ENCODE peak calls at places on chromosomes 13 and 19, in nine cellular contexts. M, Y, G, H, W, U, Q, V and J are unnamed samples.

GRCh38 chr13:35812730-35813129 is 318.5 kb downstream of the DCLK1 start:
- DNase-seq in H (no peak), W (no peak), V (no peak), U (no peak), M (no peak), G (no peak), Q (no peak), Y (no peak), J (no peak)

GRCh38 chr19:43773725-43774102 is 7.1 kb downstream of the KCNN4 start:
- DNase-seq in G (no peak), Q (no peak), Y (no peak), W (no peak), M (no peak), V (no peak), U (no peak), H (no peak), J (no peak)

GRCh38 chr13:99265823-99266426 is 7.7 kb upstream of the GPR18 start:
- DNase-seq in Q (peak), M (no peak), H (no peak), W (no peak), G (no peak), Y (no peak), V (peak), U (no peak), J (no peak)

GRCh38 chr13:23743269-23743668 is 145.9 kb downstream of the MIPEP start:
- DNase-seq in W (no peak), Y (no peak), Q (no peak), M (no peak), G (peak), U (no peak), V (no peak), H (no peak), J (no peak)

GRCh38 chr13:113596321-113597200 is 12.0 kb downstream of the TFDP1 start:
- DNase-seq in V (no peak), Y (no peak), G (peak), U (no peak), W (no peak), H (peak), Q (no peak), M (peak), J (no peak)

GRCh38 chr19:7787141-7787540 is 24.1 kb downstream of the CLEC4M start:
- DNase-seq in Q (no peak), G (no peak), M (no peak), V (no peak), Y (no peak), H (no peak), U (no peak), W (no peak), J (no peak)

GRCh38 chr19:13031917-13032623 is 36.8 kb downstream of the NFIX start:
- DNase-seq in W (no peak), G (no peak), V (peak), Y (no peak), U (no peak), Q (no peak), M (no peak), H (peak), J (no peak)

GRCh38 chr13:100594731-100595130 is 6.1 kb upstream of the GGACT start:
- DNase-seq in M (no peak), H (no peak), Q (no peak), W (no peak), U (no peak), Y (no peak), G (no peak), V (no peak), J (no peak)

GRCh38 chr13:48730971-48731658 is 77.4 kb downstream of the CYSLTR2 start:
- DNase-seq in V (peak), Y (no peak), H (no peak), W (no peak), M (no peak), Q (no peak), G (no peak), U (no peak), J (no peak)

GRCh38 chr19:8456064-8456463 is 11.3 kb downstream of the HNRNPM start:
- DNase-seq in Q (no peak), G (peak), Y (no peak), V (no peak), W (no peak), M (no peak), H (no peak), U (no peak), J (no peak)

GRCh38 chr13:36134632-36135031 is 3.5 kb upstream of the DCLK1 start:
- DNase-seq in Q (no peak), U (no peak), G (no peak), M (no peak), Y (no peak), H (no peak), W (no peak), V (no peak), J (no peak)

GRCh38 chr13:107534548-107534947 is 680.8 kb downstream of the LIG4 start:
- DNase-seq in V (no peak), H (no peak), Q (no peak), U (no peak), Y (no peak), G (no peak), W (no peak), M (no peak), J (no peak)

GRCh38 chr19:47049307-47049700 is 880 bp upstream of the TMEM160 start:
- DNase-seq in M (no peak), G (no peak), H (no peak), V (peak), U (no peak), W (peak), Y (no peak), Q (no peak), J (no peak)

GRCh38 chr13:30659980-30660379 is 42.3 kb downstream of the USPL1 start:
- DNase-seq in Q (no peak), G (peak), V (no peak), H (no peak), M (no peak), W (no peak), U (no peak), Y (no peak), J (no peak)

GRCh38 chr13:95896302-95896701 is 156.9 kb downstream of the UGGT2 start:
- DNase-seq in G (no peak), M (no peak), Q (no peak), U (no peak), Y (no peak), H (no peak), W (no peak), V (no peak), J (no peak)

GRCh38 chr13:24923305-24923640 is 159.3 kb downstream of the RNF17 start:
- DNase-seq in H (no peak), G (no peak), U (peak), W (peak), M (no peak), V (peak), Y (no peak), Q (peak), J (peak)

GRCh38 chr13:79724348-79725103 is 243.6 kb downstream of the NDFIP2 start:
- DNase-seq in W (no peak), Y (no peak), H (no peak), G (peak), M (no peak), U (no peak), V (no peak), Q (no peak), J (no peak)

GRCh38 chr13:21879263-21879914 is 208.5 kb downstream of the FGF9 start:
- DNase-seq in U (no peak), H (no peak), W (no peak), Q (peak), M (no peak), Y (no peak), V (no peak), G (no peak), J (no peak)

GRCh38 chr19:32611161-32611560 is 30.2 kb downstream of the PDCD5 start:
- DNase-seq in U (no peak), Y (no peak), M (no peak), W (no peak), H (no peak), V (peak), G (peak), Q (no peak), J (no peak)

DNA sequence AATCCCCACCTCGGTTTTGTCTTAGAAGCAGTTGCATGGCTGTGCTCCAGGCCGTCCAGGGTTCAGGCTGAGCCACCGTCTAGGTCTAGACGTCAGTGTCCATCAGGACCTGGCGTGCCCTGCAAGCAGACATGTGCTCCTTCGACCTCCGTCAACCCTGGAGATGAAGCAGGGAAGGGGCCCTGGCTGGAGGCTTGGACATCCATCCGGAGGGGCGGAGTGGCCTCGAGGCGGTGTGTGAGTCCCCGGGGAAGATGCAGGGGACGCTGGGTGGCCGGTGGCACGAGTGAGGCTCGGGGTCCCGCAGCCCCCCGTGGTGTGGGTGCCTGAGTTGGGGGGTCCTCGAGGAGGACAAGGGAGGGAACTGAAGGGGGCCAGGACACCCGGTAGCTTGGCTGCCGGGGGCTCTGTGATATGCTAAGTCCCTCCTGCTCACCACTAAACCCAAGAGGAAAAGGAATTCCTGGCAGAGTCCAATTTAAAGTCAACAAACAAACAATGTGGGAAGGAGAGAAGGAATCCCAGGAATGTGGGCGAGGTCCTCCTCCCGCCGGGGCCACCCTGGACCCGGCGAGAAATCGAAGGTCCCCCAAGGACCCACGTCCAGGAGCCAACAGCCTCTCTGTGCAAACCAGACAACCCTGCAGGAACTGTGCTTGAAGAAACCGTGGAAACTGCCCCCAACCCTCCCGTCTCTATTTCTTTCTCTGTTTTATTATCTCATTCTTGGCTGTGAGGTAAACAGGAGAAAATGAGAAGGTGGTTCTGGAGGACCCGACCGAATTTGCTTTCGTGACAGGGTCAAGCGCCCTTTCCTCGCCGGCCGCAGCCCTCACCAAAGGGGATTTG is 14.8 kb upstream of the PTBP1 start:
- DNase-seq in H (no peak), V (no peak), Q (no peak), Y (no peak), U (no peak), G (peak), M (no peak), W (peak), J (no peak)
- H3K4me3 ChIP-seq in H (peak), V (no peak), Q (no peak), Y (no peak), U (peak), G (peak), M (peak), W (peak), J (no peak)

GRCh38 chr13:33259296-33259695 is 26.3 kb downstream of the STARD13 start:
- DNase-seq in U (no peak), W (no peak), Y (no peak), H (no peak), V (peak), G (no peak), Q (no peak), M (no peak), J (no peak)
- TF ChIP-seq CTCF in U (no peak), W (no peak), Y (no peak), H (no peak), V (no peak), G (no peak), Q (no peak), M (no peak), J (no peak)

GRCh38 chr13:39656325-39656677 is 839 bp downstream of the COG6 start:
- DNase-seq in M (no peak), Y (no peak), V (no peak), W (no peak), H (no peak), G (no peak), U (no peak), Q (peak), J (no peak)
- H3K4me3 ChIP-seq in M (peak), Y (peak), V (peak), W (peak), H (peak), G (peak), U (peak), Q (peak), J (peak)

GRCh38 chr19:42023943-42024260 is 29.9 kb upstream of the ATP1A3 start:
- DNase-seq in U (no peak), Y (no peak), V (no peak), M (no peak), G (no peak), W (no peak), H (no peak), Q (no peak), J (no peak)

GRCh38 chr19:42024622-42025111 is 30.6 kb upstream of the ATP1A3 start:
- DNase-seq in M (no peak), W (no peak), V (no peak), Y (no peak), Q (no peak), G (no peak), H (no peak), U (peak), J (no peak)

GRCh38 chr19:42032428-42032827 is 37.6 kb downstream of the GRIK5 start:
- DNase-seq in H (no peak), Y (no peak), W (no peak), G (no peak), Q (no peak), M (no peak), V (no peak), U (no peak), J (no peak)

GRCh38 chr19:42030605-42031004 is 36.6 kb upstream of the ATP1A3 start:
- DNase-seq in W (no peak), U (no peak), V (no peak), G (no peak), H (no peak), Y (no peak), Q (no peak), M (no peak), J (no peak)

DNA sequence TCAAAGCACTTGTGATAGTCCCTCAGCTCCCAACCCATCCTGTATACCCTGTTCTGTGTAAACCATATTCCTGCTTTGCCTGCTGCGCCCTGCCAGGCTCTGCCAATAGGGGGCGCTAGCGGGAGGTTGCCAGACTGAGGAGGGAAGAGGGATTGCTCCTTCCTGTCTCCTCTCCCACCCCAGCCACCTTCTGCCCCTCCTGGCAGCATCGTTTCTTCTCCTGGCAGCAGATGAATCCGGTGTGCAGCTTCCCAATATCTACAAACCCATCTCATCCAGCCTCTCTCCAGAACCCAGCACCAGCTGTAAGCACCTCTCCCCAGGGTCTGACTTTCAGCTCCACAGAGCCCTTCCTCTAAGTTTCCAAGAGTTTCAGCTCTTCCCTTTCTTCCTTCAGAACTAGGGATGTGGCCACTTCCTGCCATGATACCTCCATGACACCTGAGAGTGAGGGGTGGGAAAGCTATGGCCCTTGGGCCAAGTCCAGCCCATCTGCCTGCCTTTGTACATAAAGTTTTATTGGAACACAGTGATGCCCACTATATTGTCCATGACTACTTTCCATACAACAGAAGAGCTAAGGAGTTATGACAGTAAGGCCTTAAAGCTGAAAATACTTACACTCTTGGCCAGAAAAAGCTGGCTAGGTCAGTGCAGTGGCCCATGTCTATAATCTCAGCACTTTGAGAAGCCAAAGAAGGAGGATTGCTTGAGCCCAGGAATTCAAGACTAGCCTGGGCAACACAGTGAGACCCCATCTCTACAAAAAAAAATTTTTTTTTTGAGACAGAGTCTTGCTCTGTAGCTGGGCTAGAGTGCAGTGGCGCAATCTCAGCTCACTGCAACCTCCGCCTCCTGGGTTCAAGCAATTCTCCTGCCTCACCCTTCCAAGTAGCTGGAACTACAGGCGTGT is 34.5 kb upstream of the ATP1A3 start:
- DNase-seq in V (no peak), Y (no peak), W (no peak), G (no peak), U (no peak), M (no peak), Q (peak), H (no peak), J (no peak)
- TF ChIP-seq CTCF in V (peak), Y (no peak), W (peak), G (peak), U (peak), M (no peak), Q (peak), H (no peak), J (peak)

GRCh38 chr19:3368848-3369336 is 2.5 kb downstream of the NFIC start:
- DNase-seq in G (no peak), Y (no peak), U (no peak), H (no peak), V (peak), W (no peak), M (no peak), Q (peak), J (no peak)

GRCh38 chr19:3368441-3368795 is 2.0 kb downstream of the NFIC start:
- DNase-seq in Q (no peak), Y (peak), H (no peak), V (no peak), W (no peak), M (no peak), U (no peak), G (no peak), J (no peak)

GRCh38 chr19:3370214-3370720 is 3.9 kb downstream of the NFIC start:
- DNase-seq in G (no peak), V (no peak), Q (no peak), W (no peak), Y (peak), M (no peak), H (no peak), U (no peak), J (no peak)

GRCh38 chr19:3370728-3371591 is 4.6 kb downstream of the NFIC start:
- DNase-seq in H (no peak), W (no peak), U (no peak), Q (peak), V (no peak), M (no peak), Y (peak), G (no peak), J (no peak)

DNA sequence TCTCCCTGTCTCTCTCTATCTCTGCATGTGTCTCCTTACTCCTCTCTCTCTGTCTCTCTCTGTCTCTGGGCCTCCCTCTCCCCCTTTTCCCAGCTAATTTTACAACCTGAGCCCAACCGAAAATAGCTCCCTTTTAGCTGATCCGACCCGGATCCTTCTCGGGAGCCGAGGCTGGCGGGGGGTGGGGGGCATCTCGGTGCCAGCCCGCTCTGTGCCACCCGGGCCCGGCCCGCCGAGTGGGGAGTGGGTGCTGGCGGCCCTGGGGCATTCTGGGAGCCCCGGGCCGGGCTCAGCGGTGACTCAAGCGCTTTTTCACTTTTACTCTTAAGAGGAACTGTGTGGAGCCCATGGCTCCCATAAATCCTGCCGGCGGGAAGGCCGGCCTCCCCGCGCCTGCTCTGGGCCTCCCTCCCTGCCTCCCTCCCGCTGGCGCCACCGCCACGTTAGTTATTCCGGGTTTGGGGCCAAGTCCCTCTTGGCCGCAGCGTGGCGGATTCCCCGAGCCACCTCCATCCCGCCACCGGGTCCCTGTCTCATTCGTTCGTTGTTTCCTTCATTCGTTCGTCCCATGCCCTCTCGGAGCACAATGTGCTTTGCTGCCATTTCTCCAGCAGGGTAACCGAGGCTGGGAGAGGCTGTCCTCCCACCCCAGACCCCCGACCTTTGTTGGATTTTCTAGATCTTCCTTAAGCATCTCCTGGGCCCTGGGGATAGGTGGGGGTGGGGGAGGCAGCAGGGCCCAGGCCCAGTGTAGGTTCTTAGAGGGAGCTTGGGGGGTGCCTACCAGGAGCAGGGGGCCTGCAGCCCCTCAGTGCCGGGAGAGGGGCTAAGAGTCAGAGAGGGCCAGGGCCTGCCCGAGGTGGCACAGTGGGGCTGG is 3.2 kb downstream of the NFIC start:
- DNase-seq in V (peak), M (no peak), H (no peak), U (no peak), Y (peak), W (no peak), G (no peak), Q (peak), J (no peak)
- H3K4me3 ChIP-seq in V (peak), M (peak), H (peak), U (peak), Y (peak), W (peak), G (no peak), Q (peak), J (peak)

GRCh38 chr19:58229255-58229639 is 533 bp downstream of the ZNF544 start:
- DNase-seq in H (no peak), W (no peak), Q (peak), G (no peak), U (peak), Y (no peak), M (no peak), V (peak), J (peak)

GRCh38 chr19:58227964-58228583 is 640 bp upstream of the ZNF544 start:
- DNase-seq in Y (no peak), H (no peak), M (no peak), U (no peak), V (peak), G (no peak), W (no peak), Q (peak), J (no peak)

DNA sequence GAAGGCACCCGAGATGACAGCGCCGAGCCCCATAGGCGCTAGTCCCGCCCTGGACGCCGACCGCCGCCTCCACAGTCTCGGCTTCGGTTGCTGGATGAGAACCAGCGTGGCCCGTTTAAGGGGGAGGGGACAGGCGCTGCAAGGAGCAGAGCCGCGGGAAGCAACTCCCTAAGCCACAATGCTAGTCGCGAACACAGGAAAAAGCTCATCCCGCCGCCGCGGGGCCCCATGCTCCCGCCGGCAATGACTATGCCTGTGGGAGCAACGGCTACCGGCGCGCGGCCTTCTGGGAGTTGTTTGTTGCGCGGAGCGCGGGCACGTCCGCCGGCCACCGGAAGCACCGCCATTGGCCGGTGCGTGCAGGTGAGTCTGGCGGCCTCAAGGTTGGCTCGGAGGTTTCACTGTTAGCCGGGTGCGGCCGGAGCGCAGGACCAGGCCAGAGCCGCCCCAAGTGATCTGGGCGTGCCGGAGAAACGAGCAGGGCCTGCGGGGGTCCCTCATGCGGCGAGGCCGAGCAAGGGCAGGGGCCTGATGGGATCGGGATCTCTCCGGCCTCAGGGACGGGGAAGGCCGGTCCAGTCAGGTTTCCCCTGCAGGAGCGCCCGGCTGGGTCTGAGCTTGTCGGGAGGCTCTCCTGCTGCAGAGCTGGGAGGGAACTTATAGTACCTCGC is at the start of gene ZNF544:
- DNase-seq in Q (peak), G (peak), V (peak), W (peak), Y (peak), U (peak), H (peak), M (peak), J (peak)
- TF ChIP-seq CTCF in Q (no peak), G (peak), V (no peak), W (peak), Y (peak), U (no peak), H (no peak), M (no peak), J (peak)